ENCODE peak calls at places on chromosomes 3 and 15, in seven cellular contexts. R is bronchial epithelial cell; Y is foreskin fibroblast; T is CD8-positive, alpha-beta T cell; V is psoas muscle; D is omental fat pad; U is Panc1. S is an unnamed sample.

GRCh38 chr3:49536875-49537533 is 17.3 kb upstream of the BSN start:
- DNase-seq in V (no peak), U (no peak), R (no peak), T (no peak), D (no peak), Y (no peak), S (no peak)

GRCh38 chr3:80285370-80285769 is 517.6 kb upstream of the ROBO1 start:
- DNase-seq in U (no peak), T (no peak), D (no peak), V (no peak), Y (no peak), R (no peak), S (no peak)

GRCh38 chr15:87287156-87287555 is 969.4 kb downstream of the NTRK3 start:
- DNase-seq in V (no peak), T (no peak), Y (peak), U (no peak), R (peak), D (no peak), S (peak)

GRCh38 chr3:101643861-101644613 is 32.9 kb downstream of the ZBTB11 start:
- DNase-seq in R (peak), Y (peak), T (peak), D (no peak), V (no peak), U (no peak), S (no peak)

GRCh38 chr15:52422001-52422400 is 106.7 kb downstream of the MYO5A start:
- DNase-seq in R (no peak), U (no peak), T (no peak), Y (no peak), D (no peak), V (no peak), S (no peak)

GRCh38 chr3:16316396-16316795 is 51.4 kb downstream of the OXNAD1 start:
- DNase-seq in V (no peak), D (no peak), U (no peak), R (no peak), T (no peak), Y (no peak), S (no peak)

GRCh38 chr3:42815826-42816225 is 6.6 kb downstream of the ACKR2 start:
- DNase-seq in U (no peak), T (no peak), Y (no peak), R (peak), D (no peak), V (no peak), S (no peak)

GRCh38 chr3:17664923-17665322 is 77.5 kb downstream of the TBC1D5 start:
- DNase-seq in U (no peak), T (no peak), Y (no peak), R (no peak), D (no peak), V (no peak), S (no peak)

GRCh38 chr3:15241341-15241740 is 35.3 kb downstream of the CAPN7 start:
- DNase-seq in D (no peak), R (peak), V (peak), Y (no peak), U (no peak), T (peak), S (peak)

GRCh38 chr3:194577985-194578905 is 55.0 kb downstream of the TMEM44 start:
- DNase-seq in Y (peak), V (peak), R (peak), D (no peak), U (peak), T (peak), S (peak)

DNA sequence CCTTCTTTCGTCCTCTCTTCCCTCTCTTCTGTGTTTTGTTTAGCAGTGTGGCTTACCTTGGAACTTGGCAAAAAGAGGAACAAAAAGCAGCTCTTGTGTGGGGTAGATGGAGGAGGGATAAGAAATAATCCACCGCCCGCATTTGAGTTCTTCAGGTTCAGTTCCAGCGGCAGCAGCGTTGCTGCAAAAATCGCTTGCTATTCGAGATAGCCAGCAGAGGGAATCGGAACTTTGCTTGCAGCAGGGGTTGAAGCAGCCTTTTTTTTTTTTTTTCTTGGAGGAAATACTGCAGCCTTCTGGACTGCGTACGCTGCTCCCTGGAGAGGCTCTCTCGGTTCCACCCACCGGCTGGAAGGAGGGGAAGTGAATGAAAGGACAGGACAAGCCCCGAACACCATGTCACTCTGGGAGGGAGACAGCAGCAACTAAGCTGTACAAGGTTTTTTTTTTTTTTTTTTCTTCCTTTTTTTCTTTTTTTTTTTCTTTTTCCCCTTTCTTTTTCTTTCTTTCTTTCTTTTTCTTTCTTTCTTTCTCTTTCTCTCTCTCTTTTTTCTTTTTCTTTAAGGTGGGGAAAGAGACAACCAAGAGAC is at the start of gene RBMS3:
- DNase-seq in V (peak), Y (peak), D (peak), T (no peak), R (peak), U (no peak), S (peak)
- TF ChIP-seq CTCF in V (peak), Y (peak), D (no peak), T (no peak), R (peak), U (peak), S (peak)

DNA sequence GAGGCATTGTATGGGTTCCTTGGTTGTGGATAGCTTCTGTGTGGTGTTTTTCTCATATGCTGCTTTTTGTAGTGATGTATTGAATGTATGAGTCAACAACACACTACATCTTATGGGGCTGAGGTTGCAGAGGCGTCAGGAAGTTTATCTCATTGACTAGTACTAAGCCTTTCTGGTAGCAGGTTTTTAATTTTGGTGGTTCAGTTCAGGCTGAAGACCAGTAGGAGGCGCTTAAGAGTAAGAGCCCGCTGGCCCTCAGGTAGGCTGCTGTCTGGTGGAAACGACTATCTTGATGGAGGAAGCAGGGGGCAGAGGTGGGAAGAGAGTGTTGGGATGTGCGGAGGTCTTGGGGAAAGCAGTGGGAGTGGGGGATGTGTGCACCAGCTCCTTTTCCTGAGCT is 62.4 kb downstream of the RTP4 start:
- DNase-seq in R (no peak), V (no peak), U (no peak), D (no peak), T (no peak), Y (no peak), S (no peak)
- TF ChIP-seq CTCF in R (no peak), V (no peak), U (peak), D (no peak), T (no peak), Y (peak), S (no peak)

GRCh38 chr3:141109761-141110160 is 58.6 kb downstream of the SPSB4 start:
- DNase-seq in V (no peak), D (no peak), R (no peak), Y (no peak), U (no peak), T (no peak), S (no peak)
- TF ChIP-seq CTCF in V (peak), D (no peak), R (no peak), Y (no peak), U (no peak), T (no peak), S (no peak)

DNA sequence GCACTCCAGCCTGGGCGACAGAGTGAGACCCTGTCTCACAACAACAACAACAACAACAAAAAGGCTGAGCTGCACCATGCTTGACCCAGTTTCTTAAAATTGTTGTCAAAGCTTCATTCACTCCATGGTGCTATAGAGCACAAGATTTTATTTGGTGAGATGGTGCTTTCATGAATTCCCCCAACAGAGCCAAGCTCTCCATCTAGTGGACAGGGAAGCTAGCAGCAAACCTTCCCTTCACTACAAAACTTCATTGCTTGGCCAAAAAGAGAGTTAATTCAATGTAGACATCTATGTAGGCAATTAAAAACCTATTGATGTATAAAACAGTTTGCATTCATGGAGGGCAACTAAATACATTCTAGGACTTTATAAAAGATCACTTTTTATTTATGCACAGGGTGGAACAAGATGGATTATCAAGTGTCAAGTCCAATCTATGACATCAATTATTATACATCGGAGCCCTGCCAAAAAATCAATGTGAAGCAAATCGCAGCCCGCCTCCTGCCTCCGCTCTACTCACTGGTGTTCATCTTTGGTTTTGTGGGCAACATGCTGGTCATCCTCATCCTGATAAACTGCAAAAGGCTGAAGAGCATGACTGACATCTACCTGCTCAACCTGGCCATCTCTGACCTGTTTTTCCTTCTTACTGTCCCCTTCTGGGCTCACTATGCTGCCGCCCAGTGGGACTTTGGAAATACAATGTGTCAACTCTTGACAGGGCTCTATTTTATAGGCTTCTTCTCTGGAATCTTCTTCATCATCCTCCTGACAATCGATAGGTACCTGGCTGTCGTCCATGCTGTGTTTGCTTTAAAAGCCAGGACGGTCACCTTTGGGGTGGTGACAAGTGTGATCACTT is 2.0 kb downstream of the CCR5 start:
- DNase-seq in D (no peak), R (peak), T (no peak), U (no peak), Y (peak), V (no peak), S (peak)
- TF ChIP-seq CTCF in D (no peak), R (peak), T (peak), U (peak), Y (peak), V (peak), S (peak)

GRCh38 chr3:120567370-120568197 is 28.6 kb upstream of the NDUFB4 start:
- DNase-seq in D (no peak), V (no peak), U (no peak), R (peak), Y (peak), T (no peak), S (no peak)

GRCh38 chr3:120569224-120569915 is 26.8 kb upstream of the NDUFB4 start:
- DNase-seq in D (no peak), U (no peak), V (no peak), R (peak), T (no peak), Y (no peak), S (no peak)

GRCh38 chr3:120568198-120568523 is 28.0 kb upstream of the NDUFB4 start:
- DNase-seq in V (no peak), R (no peak), D (no peak), U (no peak), Y (no peak), T (no peak), S (no peak)

GRCh38 chr3:120566243-120566980 is 29.7 kb upstream of the NDUFB4 start:
- DNase-seq in V (no peak), D (no peak), R (no peak), U (no peak), Y (no peak), T (no peak), S (no peak)

DNA sequence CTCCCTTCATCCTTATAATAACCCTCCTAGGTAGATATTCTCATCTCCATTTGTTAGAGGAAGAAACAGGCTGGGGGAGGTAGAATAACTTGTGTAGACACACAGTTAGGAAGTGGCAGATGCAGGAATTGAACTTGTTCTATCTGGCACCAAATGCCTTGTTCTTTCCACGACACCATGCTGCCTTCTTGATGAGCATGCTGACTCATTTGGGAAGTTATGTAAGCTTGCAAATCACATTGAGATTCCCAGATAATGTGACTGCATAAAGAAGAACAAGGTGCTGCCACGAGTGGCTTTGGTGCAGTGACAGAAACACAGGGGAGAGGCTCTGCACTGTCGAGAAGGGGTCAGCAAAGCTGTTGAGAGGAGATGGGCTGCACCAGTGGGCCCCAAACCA is 27.5 kb upstream of the NDUFB4 start:
- DNase-seq in D (no peak), U (no peak), R (peak), V (no peak), T (no peak), Y (no peak), S (no peak)
- TF ChIP-seq CTCF in D (no peak), U (no peak), R (no peak), V (no peak), T (no peak), Y (no peak), S (no peak)

GRCh38 chr3:28916713-28917499 is 364.0 kb upstream of the RBMS3 start:
- DNase-seq in R (peak), Y (peak), U (peak), V (peak), D (no peak), T (no peak), S (peak)
- TF ChIP-seq CTCF in R (peak), Y (peak), U (peak), V (peak), D (no peak), T (no peak), S (no peak)

DNA sequence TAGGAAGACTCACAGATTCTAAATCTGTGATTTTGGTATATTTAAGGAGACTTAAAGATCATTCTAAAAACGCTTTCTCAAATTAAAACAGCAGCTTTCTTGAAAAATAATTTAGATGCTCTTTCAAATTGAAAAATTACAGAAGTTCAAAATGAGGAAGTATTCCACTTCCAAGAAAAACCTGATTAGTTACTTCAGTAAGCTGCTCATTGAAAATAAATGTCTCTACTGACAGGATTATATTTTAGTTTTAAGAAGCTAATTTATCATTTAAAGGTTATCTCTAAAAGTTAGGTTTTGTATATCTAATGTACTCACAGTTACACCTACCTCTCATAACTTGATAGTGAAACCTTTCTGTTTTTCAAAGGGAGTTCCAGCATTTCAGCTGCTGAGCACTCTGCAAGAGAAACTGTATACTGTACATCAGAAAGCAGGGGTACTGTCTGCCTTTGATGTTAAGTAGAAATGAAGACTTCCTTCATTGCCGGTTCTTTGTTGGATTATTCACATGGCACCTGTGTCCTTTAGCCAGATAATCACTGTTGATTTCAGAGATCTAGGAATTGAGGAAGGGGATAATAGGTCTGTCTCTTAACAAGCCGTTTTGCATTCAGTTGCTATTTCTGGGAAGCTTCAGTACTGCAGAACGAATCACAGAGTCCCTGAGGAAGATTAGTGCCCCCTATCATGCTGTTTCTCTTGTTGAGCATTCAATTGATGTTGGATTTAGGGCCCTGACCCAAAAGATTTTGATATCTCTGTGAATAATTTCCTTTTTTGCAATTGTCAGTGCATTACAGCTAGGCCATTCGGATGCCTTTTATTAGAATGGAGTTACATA is 161.7 kb downstream of the TCF12 start:
- DNase-seq in T (no peak), U (no peak), R (no peak), V (no peak), Y (no peak), D (no peak), S (no peak)
- TF ChIP-seq CTCF in T (no peak), U (peak), R (no peak), V (no peak), Y (no peak), D (no peak), S (no peak)